ENCODE peak calls at places on chromosomes 12 and 14, in ten cellular contexts. U is upper lobe of left lung, H is transverse colon, S is right lobe of liver, C is HCT116, P is body of pancreas, Y is esophagus muscularis mucosa, Q is prostate gland, D is stomach, R is A549. I is an unnamed sample.

GRCh38 chr14:104390221-104390931 is 189.2 kb upstream of the C14orf180 start:
- DNase-seq in U (no peak), Y (no peak), S (no peak), R (no peak), C (no peak), Q (no peak), P (no peak), H (no peak), D (no peak), I (no peak)

GRCh38 chr12:13177896-13178295 is 18.6 kb upstream of the EMP1 start:
- DNase-seq in Y (peak; percentile 66), D (no peak), P (no peak), C (no peak), R (no peak), H (no peak), Q (no peak), U (no peak), S (no peak), I (no peak)

GRCh38 chr14:70782361-70782760 is 27.0 kb downstream of the MAP3K9 start:
- DNase-seq in R (no peak), C (no peak), D (no peak), Y (no peak), P (no peak), Q (no peak), U (peak; percentile 44), S (no peak), H (no peak), I (no peak)

GRCh38 chr12:47808049-47808448 is 11.7 kb downstream of the HDAC7 start:
- DNase-seq in Y (no peak), D (no peak), R (no peak), H (peak; percentile 79), C (no peak), S (peak; percentile 53), Q (no peak), P (peak; percentile 43), U (peak; percentile 78), I (peak; percentile 56)

GRCh38 chr12:100153131-100153530 is 10.5 kb upstream of the BLTP3B start:
- DNase-seq in P (no peak), R (no peak), U (no peak), Y (no peak), S (no peak), D (no peak), Q (no peak), H (no peak), C (no peak), I (no peak)

GRCh38 chr12:6341439-6342139 is at the start of gene TNFRSF1A:
- DNase-seq in Y (no peak), U (peak; percentile 88), S (peak; percentile 78), R (peak; percentile 84), Q (peak; percentile 81), C (no peak), H (peak; percentile 82), D (peak; percentile 75), P (peak; percentile 87), I (peak; percentile 80)

GRCh38 chr12:65074932-65075331 is 46.2 kb downstream of the WIF1 start:
- DNase-seq in S (no peak), R (peak; percentile 8), C (peak; percentile 27), P (no peak), D (no peak), Q (no peak), U (no peak), Y (no peak), H (no peak), I (no peak)

GRCh38 chr12:47017041-47017713 is 62.2 kb upstream of the PCED1B start:
- DNase-seq in C (no peak), S (no peak), D (no peak), Q (no peak), P (no peak), R (no peak), H (no peak), U (no peak), Y (no peak), I (no peak)

GRCh38 chr14:63290741-63291286 is 27.9 kb downstream of the GPHB5 start:
- DNase-seq in P (no peak), D (no peak), H (no peak), C (no peak), S (no peak), R (no peak), Q (no peak), U (no peak), Y (no peak), I (no peak)

GRCh38 chr12:12870454-12870853 is 20.9 kb upstream of the GPRC5A start:
- DNase-seq in Y (no peak), R (peak; percentile 81), Q (no peak), C (peak; percentile 95), H (no peak), S (no peak), U (no peak), P (no peak), D (no peak), I (no peak)

GRCh38 chr12:68276400-68276930 is 23.1 kb upstream of the IL22 start:
- DNase-seq in D (no peak), U (no peak), C (no peak), Y (no peak), R (no peak), H (no peak), S (no peak), P (no peak), Q (no peak), I (no peak)

GRCh38 chr14:35034440-35034833 is 11.6 kb upstream of the FAM177A1 start:
- DNase-seq in P (no peak), S (no peak), D (no peak), C (no peak), U (no peak), Q (no peak), R (no peak), H (no peak), Y (no peak), I (no peak)

GRCh38 chr12:132190012-132190755 is 45.9 kb downstream of the NOC4L start:
- DNase-seq in Y (no peak), S (peak; percentile 45), U (no peak), Q (no peak), R (peak; percentile 39), D (no peak), P (no peak), H (peak; percentile 30), C (no peak), I (no peak)

GRCh38 chr14:29865299-29865698 is 62.3 kb downstream of the PRKD1 start:
- DNase-seq in C (no peak), S (no peak), Y (no peak), P (no peak), D (no peak), Q (no peak), R (no peak), U (no peak), H (no peak), I (no peak)

GRCh38 chr12:132546647-132547046 is 56.7 kb downstream of the FBRSL1 start:
- DNase-seq in D (no peak), H (no peak), R (no peak), Q (no peak), U (no peak), Y (no peak), C (no peak), P (no peak), S (no peak), I (no peak)

GRCh38 chr12:49868952-49869815 is 26.3 kb upstream of the BCDIN3D start:
- DNase-seq in R (no peak), Y (peak; percentile 96), S (peak; percentile 45), U (peak; percentile 59), Q (peak; percentile 65), D (peak; percentile 83), P (peak; percentile 89), C (no peak), H (peak; percentile 46), I (peak; percentile 71)

GRCh38 chr12:104064842-104065441 is 611 bp downstream of the HCFC2 start:
- DNase-seq in R (no peak), P (peak; percentile 29), H (peak; percentile 21), C (no peak), D (no peak), S (peak; percentile 43), Y (no peak), Q (peak; percentile 12), U (peak; percentile 32), I (no peak)

GRCh38 chr12:68587448-68587873 is 23.2 kb upstream of the RAP1B start:
- DNase-seq in Q (no peak), H (no peak), P (no peak), Y (no peak), U (no peak), S (no peak), D (no peak), R (no peak), C (no peak), I (no peak)

GRCh38 chr12:46303039-46303666 is 34.3 kb upstream of the SLC38A1 start:
- DNase-seq in Q (peak; percentile 34), P (peak; percentile 61), R (no peak), C (peak; percentile 18), H (peak; percentile 60), U (peak; percentile 45), S (no peak), Y (no peak), D (peak; percentile 45), I (peak; percentile 19)

GRCh38 chr12:113271853-113272561 is 50.7 kb downstream of the TPCN1 start:
- DNase-seq in D (peak; percentile 43), Q (peak; percentile 16), H (peak; percentile 55), S (peak; percentile 79), R (no peak), Y (peak; percentile 96), U (peak; percentile 71), C (no peak), P (peak; percentile 90), I (peak; percentile 77)

GRCh38 chr12:47903927-47904646 is 707 bp downstream of the VDR start:
- DNase-seq in Q (peak; percentile 13), S (peak; percentile 48), P (peak; percentile 67), H (peak; percentile 73), C (peak; percentile 29), D (peak; percentile 66), R (peak; percentile 38), U (peak; percentile 90), Y (no peak), I (peak; percentile 66)

GRCh38 chr12:110281549-110282342 is 699 bp downstream of the ATP2A2 start:
- DNase-seq in S (peak; percentile 64), H (peak; percentile 59), Q (peak; percentile 19), R (peak; percentile 54), U (peak; percentile 62), Y (no peak), D (peak; percentile 63), P (peak; percentile 55), C (no peak), I (peak; percentile 11)
- TF ChIP-seq POLR2A in S (no peak), H (peak; percentile 40), Q (no peak), R (peak; percentile 61), U (peak; percentile 11), Y (no peak), D (no peak), P (peak; percentile 40), C (peak; percentile 8), I (no peak)

GRCh38 chr14:43316427-43316826 is 1190.7 kb downstream of the FSCB start:
- DNase-seq in P (no peak), S (no peak), C (no peak), U (no peak), R (no peak), Y (no peak), D (no peak), Q (no peak), H (no peak), I (no peak)
- H3K9me3 ChIP-seq in P (no peaks in the 10 kb centered on the region), S (no peaks in the 10 kb centered on the region), C (no peaks in the 10 kb centered on the region), U (no peaks in the 10 kb centered on the region), R (no peaks in the 10 kb centered on the region), Y (no peaks in the 10 kb centered on the region), D (no peaks in the 10 kb centered on the region), Q (no peaks in the 10 kb centered on the region), H (no peaks in the 10 kb centered on the region), I (no peaks in the 10 kb centered on the region)

GRCh38 chr12:75656210-75656609 is 144.8 kb upstream of the KRR1 start:
- DNase-seq in D (no peak), R (no peak), H (no peak), C (no peak), S (no peak), P (no peak), Q (no peak), Y (no peak), U (no peak), I (no peak)
- H3K4me1 ChIP-seq in D (peaks cover 4% of the 10 kb centered on the region), R (peaks cover 42% of the 10 kb centered on the region), H (no peaks in the 10 kb centered on the region), C (peaks cover 73% of the 10 kb centered on the region), S (no peaks in the 10 kb centered on the region), P (peaks cover 2% of the 10 kb centered on the region), Q (no peaks in the 10 kb centered on the region), Y (no peaks in the 10 kb centered on the region), U (no peaks in the 10 kb centered on the region), I (no peaks in the 10 kb centered on the region)

GRCh38 chr12:56189918-56190694 is 823 bp upstream of the SMARCC2 start:
- DNase-seq in D (peak; percentile 86), U (peak; percentile 85), S (peak; percentile 77), H (peak; percentile 86), C (peak; percentile 90), P (peak; percentile 88), R (peak; percentile 71), Q (peak; percentile 76), Y (peak; percentile 95), I (peak; percentile 32)
- TF ChIP-seq POLR2A in D (no peak), U (no peak), S (no peak), H (peak; percentile 31), C (peak; percentile 45), P (peak; percentile 66), R (peak; percentile 30), Q (no peak), Y (no peak), I (no peak)